ENCODE peak calls at places on chromosomes 13 and 19, in seven cellular contexts. B is NCI-H1436; G is memory B cell; C is stimulated activated CD8-positive, alpha-beta memory T cell treated with anti-CD3 and anti-CD28 coated beads, Interleukin-7, amount 100 ng/mL, for 4 hours; M is adipocyte; S is substantia nigra; U is HepG2. T is an unnamed sample.

GRCh38 chr13:33164331-33164730 is 121.2 kb downstream of the STARD13 start:
- DNase-seq in B (no peak), G (no peak), C (no peak), M (no peak), S (no peak), U (peak), T (no peak)

GRCh38 chr19:17758528-17758927 is 7.3 kb downstream of the FCHO1 start:
- DNase-seq in B (no peak), G (no peak), C (no peak), M (no peak), S (no peak), U (no peak), T (no peak)

GRCh38 chr19:19567391-19567790 is 29.3 kb downstream of the CILP2 start:
- DNase-seq in B (no peak), G (no peak), C (no peak), M (no peak), S (no peak), U (no peak), T (no peak)

GRCh38 chr19:610801-611505 is 21.3 kb downstream of the HCN2 start:
- DNase-seq in B (peak), G (no peak), C (peak), M (peak), S (no peak), U (no peak), T (peak)

GRCh38 chr19:29662604-29663404 is 2.5 kb upstream of the PLEKHF1 start:
- DNase-seq in B (no peak), G (no peak), C (no peak), M (peak), S (no peak), U (no peak), T (no peak)

GRCh38 chr19:10454267-10454666 is 33.9 kb downstream of the PDE4A start:
- DNase-seq in B (peak), G (no peak), C (no peak), M (peak), S (no peak), U (no peak), T (no peak)

GRCh38 chr19:42276821-42277220 is 7.8 kb downstream of the CIC start:
- DNase-seq in B (no peak), G (no peak), C (no peak), M (no peak), S (no peak), U (no peak), T (no peak)

GRCh38 chr13:32917504-32917903 is 98.7 kb upstream of the KL start:
- DNase-seq in B (no peak), G (no peak), C (no peak), M (no peak), S (no peak), U (no peak), T (no peak)

GRCh38 chr13:59543418-59543817 is 620.3 kb downstream of the DIAPH3 start:
- DNase-seq in B (no peak), G (no peak), C (no peak), M (no peak), S (no peak), U (no peak), T (no peak)

T was measured in naive B cell.